ENCODE peak calls at places on chromosomes 13 and 19, in seven cellular contexts. M is RWPE1; N is HL-60; S is CD8-positive, alpha-beta memory T cell; U is endothelial cell of umbilical vein; K is AG04450; W is PC-3. O is an unnamed sample.

GRCh38 chr13:41694902-41695301 is 237.6 kb downstream of the RGCC start:
- DNase-seq in M (peak; percentile 68), N (no peak), S (no peak), U (peak; percentile 93), K (peak; percentile 70), W (peak; percentile 87), O (peak; percentile 29)

GRCh38 chr13:23384111-23384510 is 49.4 kb downstream of the SACS start:
- DNase-seq in M (no peak), N (no peak), S (no peak), U (no peak), K (no peak), W (peak; percentile 51), O (no peak)

GRCh38 chr19:2345794-2346663 is 14.0 kb upstream of the TMPRSS9 start:
- DNase-seq in M (no peak), N (no peak), S (no peak), U (peak; percentile 37), K (no peak), W (no peak), O (no peak)

GRCh38 chr13:64540468-64540867 is 2689.7 kb downstream of the PCDH9 start:
- DNase-seq in M (no peak), N (no peak), S (no peak), U (no peak), K (no peak), W (no peak), O (no peak)

GRCh38 chr19:12453495-12453894 is 12.7 kb upstream of the ZNF443 start:
- DNase-seq in M (peak; percentile 14), N (no peak), S (no peak), U (no peak), K (no peak), W (peak; percentile 55), O (no peak)

GRCh38 chr13:23856008-23856750 is 33.0 kb downstream of the MIPEP start:
- DNase-seq in M (no peak), N (no peak), S (no peak), U (no peak), K (no peak), W (no peak), O (no peak)

GRCh38 chr19:48123907-48124675 is 13.5 kb upstream of the PLA2G4C start:
- DNase-seq in M (peak; percentile 69), N (no peak), S (no peak), U (peak; percentile 96), K (peak; percentile 15), W (peak; percentile 84), O (no peak)

GRCh38 chr13:64052526-64052925 is 2636.9 kb upstream of the PCDH20 start:
- DNase-seq in M (no peak), N (no peak), S (no peak), U (peak; percentile 3), K (no peak), W (no peak), O (no peak)

GRCh38 chr19:47713046-47714021 is at the start of gene EHD2:
- DNase-seq in M (peak; percentile 76), N (peak; percentile 15), S (no peak), U (peak; percentile 61), K (peak; percentile 48), W (no peak), O (peak; percentile 74)

GRCh38 chr19:38362076-38362945 is 12.1 kb upstream of the PSMD8 start:
- DNase-seq in M (peak; percentile 77), N (peak; percentile 25), S (peak; percentile 76), U (peak; percentile 55), K (no peak), W (peak; percentile 73), O (peak; percentile 91)

GRCh38 chr19:55503447-55504251 is 15.4 kb downstream of the SSC5D start:
- DNase-seq in M (peak; percentile 99), N (peak; percentile 88), S (peak; percentile 94), U (peak; percentile 95), K (peak; percentile 80), W (peak; percentile 84), O (peak; percentile 94)

GRCh38 chr19:43662487-43662886 is 7.5 kb downstream of the PLAUR start:
- DNase-seq in M (no peak), N (no peak), S (no peak), U (no peak), K (no peak), W (peak; percentile 16), O (no peak)

GRCh38 chr13:23792680-23793079 is 96.5 kb downstream of the MIPEP start:
- DNase-seq in M (no peak), N (no peak), S (no peak), U (no peak), K (no peak), W (no peak), O (no peak)

GRCh38 chr19:22606954-22607652 is 27.0 kb upstream of the ZNF492 start:
- DNase-seq in M (no peak), N (no peak), S (no peak), U (no peak), K (no peak), W (no peak), O (peak; percentile 22)

GRCh38 chr13:100044936-100045335 is 44.0 kb upstream of the PCCA start:
- DNase-seq in M (no peak), N (no peak), S (no peak), U (no peak), K (no peak), W (no peak), O (no peak)

GRCh38 chr13:79458436-79458835 is 22.5 kb upstream of the NDFIP2 start:
- DNase-seq in M (no peak), N (no peak), S (no peak), U (peak; percentile 20), K (no peak), W (no peak), O (no peak)

GRCh38 chr19:10881403-10882107 is 10.2 kb downstream of the CARM1 start:
- DNase-seq in M (no peak), N (no peak), S (no peak), U (no peak), K (no peak), W (no peak), O (no peak)

GRCh38 chr19:11581740-11582139 is 4.3 kb upstream of the ACP5 start:
- DNase-seq in M (no peak), N (peak; percentile 39), S (no peak), U (no peak), K (no peak), W (no peak), O (no peak)

GRCh38 chr19:49585023-49585422 is 3.9 kb downstream of the PRRG2 start:
- DNase-seq in M (no peak), N (no peak), S (no peak), U (no peak), K (no peak), W (no peak), O (no peak)

GRCh38 chr19:19782783-19783182 is 38.8 kb downstream of the ZNF506 start:
- DNase-seq in M (no peak), N (no peak), S (no peak), U (no peak), K (no peak), W (no peak), O (no peak)

GRCh38 chr13:94712287-94712811 is at the start of gene SOX21:
- DNase-seq in M (no peak), N (no peak), S (no peak), U (peak; percentile 23), K (no peak), W (peak; percentile 71), O (no peak)

GRCh38 chr13:29993716-29994488 is 143.5 kb upstream of the UBL3 start:
- DNase-seq in M (no peak), N (no peak), S (no peak), U (peak; percentile 23), K (peak; percentile 64), W (peak; percentile 59), O (no peak)

GRCh38 chr13:38228322-38228721 is 121.3 kb upstream of the UFM1 start:
- DNase-seq in M (no peak), N (no peak), S (no peak), U (no peak), K (no peak), W (no peak), O (no peak)

GRCh38 chr19:56076413-56076998 is 44.6 kb downstream of the ZNF787 start:
- DNase-seq in M (peak; percentile 45), N (peak; percentile 57), S (no peak), U (peak; percentile 66), K (peak; percentile 15), W (peak; percentile 81), O (peak; percentile 65)

GRCh38 chr13:28641600-28641926 is 17.4 kb upstream of the POMP start:
- DNase-seq in M (no peak), N (no peak), S (no peak), U (no peak), K (no peak), W (no peak), O (no peak)

GRCh38 chr13:97030705-97031452 is 36.6 kb upstream of the OXGR1 start:
- DNase-seq in M (peak; percentile 25), N (peak; percentile 16), S (no peak), U (peak; percentile 76), K (peak; percentile 4), W (peak; percentile 60), O (no peak)

GRCh38 chr19:41263042-41263849 is 926 bp upstream of the HNRNPUL1 start:
- DNase-seq in M (peak; percentile 31), N (peak; percentile 70), S (peak; percentile 96), U (no peak), K (no peak), W (peak; percentile 37), O (peak; percentile 58)

GRCh38 chr13:48142437-48142836 is 47.5 kb upstream of the MED4 start:
- DNase-seq in M (no peak), N (no peak), S (no peak), U (peak; percentile 68), K (no peak), W (no peak), O (no peak)

GRCh38 chr13:62908321-62908720 is 1492.7 kb upstream of the PCDH20 start:
- DNase-seq in M (no peak), N (no peak), S (no peak), U (no peak), K (no peak), W (no peak), O (no peak)

GRCh38 chr13:30141773-30142501 is 165.4 kb downstream of the KATNAL1 start:
- DNase-seq in M (no peak), N (no peak), S (no peak), U (no peak), K (no peak), W (no peak), O (no peak)

GRCh38 chr13:40438999-40439797 is 227.2 kb downstream of the FOXO1 start:
- DNase-seq in M (no peak), N (no peak), S (no peak), U (peak; percentile 83), K (no peak), W (no peak), O (no peak)
- H3K27ac ChIP-seq in M (no peak overlapping the region), N (no peak overlapping the region), S (no peak overlapping the region), U (peak overlapping the region; percentile 86), K (no peak overlapping the region), W (no peak overlapping the region), O (peak overlapping the region; percentile 57)

GRCh38 chr13:113653264-113654174 is 4.5 kb downstream of the ATP4B start:
- DNase-seq in M (no peak), N (no peak), S (peak; percentile 55), U (no peak), K (no peak), W (peak; percentile 12), O (no peak)
- H3K27ac ChIP-seq in M (no peak overlapping the region), N (no peak overlapping the region), S (no peak overlapping the region), U (no peak overlapping the region), K (no peak overlapping the region), W (no peak overlapping the region), O (no peak overlapping the region)

GRCh38 chr19:33388817-33389573 is 15.5 kb downstream of the CEBPG start:
- DNase-seq in M (no peak), N (no peak), S (peak; percentile 38), U (no peak), K (no peak), W (no peak), O (no peak)
- H3K27ac ChIP-seq in M (peak overlapping the region; percentile 74), N (peak overlapping the region; percentile 1), S (no peak overlapping the region), U (no peak overlapping the region), K (no peak overlapping the region), W (no peak overlapping the region), O (peak overlapping the region; percentile 76)

GRCh38 chr13:111657013-111657412 is 336.6 kb downstream of the TEX29 start:
- DNase-seq in M (no peak), N (no peak), S (no peak), U (no peak), K (no peak), W (no peak), O (no peak)
- H3K27ac ChIP-seq in M (no peak overlapping the region), N (no peak overlapping the region), S (no peak overlapping the region), U (no peak overlapping the region), K (no peak overlapping the region), W (no peak overlapping the region), O (no peak overlapping the region)

O was measured in lung.